ENCODE peak calls at places on chromosomes 5 and 9, in five cellular contexts. P is H9, Q is stomach, O is spleen, R is body of pancreas. U is an unnamed sample. For H3K4me1, the result is how much of the 10 kb centered on the place peaks cover.

GRCh38 chr5:45454114-45454513 is 242.1 kb downstream of the HCN1 start:
- DNase-seq in P (peak), O (no peak), R (no peak), Q (no peak), U (peak)

GRCh38 chr5:23223846-23224245 is 283.6 kb upstream of the PRDM9 start:
- DNase-seq in R (no peak), P (no peak), Q (no peak), O (no peak), U (no peak)

GRCh38 chr9:5389109-5389732 is 48.5 kb downstream of the PLGRKT start:
- DNase-seq in P (no peak), O (no peak), Q (no peak), R (no peak), U (no peak)

GRCh38 chr5:103259705-103260355 is 1.3 kb downstream of the MACIR start:
- DNase-seq in O (no peak), P (peak), Q (no peak), R (no peak), U (peak)

GRCh38 chr9:13013976-13014375 is 239.2 kb downstream of the LURAP1L start:
- DNase-seq in Q (no peak), O (no peak), R (no peak), P (no peak), U (no peak)

GRCh38 chr9:14165376-14166035 is 148.4 kb downstream of the NFIB start:
- DNase-seq in R (no peak), Q (no peak), O (no peak), P (no peak), U (no peak)

GRCh38 chr5:173395257-173395932 is 67.2 kb upstream of the STC2 start:
- DNase-seq in P (peak), R (no peak), O (no peak), Q (no peak), U (no peak)

GRCh38 chr5:68839019-68839552 is 254.7 kb upstream of the SLC30A5 start:
- DNase-seq in O (no peak), R (no peak), Q (no peak), P (no peak), U (no peak)

GRCh38 chr9:84463272-84463671 is 122.7 kb upstream of the SLC28A3 start:
- DNase-seq in O (no peak), P (no peak), R (no peak), Q (no peak), U (no peak)

GRCh38 chr9:131204285-131204684 is 72.0 kb downstream of the FAM78A start:
- DNase-seq in P (peak), R (no peak), O (no peak), Q (no peak), U (no peak)

GRCh38 chr9:115022760-115023434 is 92.5 kb upstream of the TNFSF8 start:
- DNase-seq in R (no peak), Q (no peak), P (no peak), O (no peak), U (no peak)

GRCh38 chr5:65760504-65761275 is 38.7 kb downstream of the NLN start:
- DNase-seq in O (no peak), R (peak), Q (peak), P (no peak), U (peak)

GRCh38 chr5:91266184-91266705 is 116.9 kb downstream of the ARRDC3 start:
- DNase-seq in O (no peak), R (no peak), Q (no peak), P (no peak), U (no peak)

DNA sequence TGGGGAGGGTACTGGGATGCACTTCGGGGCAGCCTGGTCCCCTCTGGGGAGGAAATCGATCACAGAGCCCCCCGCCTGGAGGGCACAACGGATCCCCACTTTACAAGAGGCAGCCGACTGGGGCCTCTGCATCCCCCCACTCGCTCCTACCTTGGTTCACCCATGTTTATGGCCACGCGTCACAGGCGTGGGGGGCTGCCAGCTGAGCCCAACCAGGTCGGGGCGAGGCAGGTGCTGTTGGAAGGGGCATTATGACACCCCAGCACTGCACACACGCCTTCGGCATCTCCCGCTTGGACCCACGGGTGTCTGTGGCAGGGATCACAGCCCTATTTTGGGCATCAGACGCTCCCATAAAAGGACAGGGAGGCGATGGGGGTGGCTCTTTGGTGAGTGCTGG is 14.6 kb downstream of the SOHLH1 start:
- DNase-seq in R (no peak), P (no peak), O (no peak), Q (no peak), U (no peak)
- H3K4me1 ChIP-seq in R (under half), P (under half), O (under half), Q (under half), U (under half)

GRCh38 chr5:154368041-154368800 is 77.6 kb upstream of the SAP30L start:
- DNase-seq in P (peak), Q (no peak), R (peak), O (no peak), U (peak)
- H3K4me1 ChIP-seq in P (under half), Q (half or more), R (under half), O (under half), U (under half)

DNA sequence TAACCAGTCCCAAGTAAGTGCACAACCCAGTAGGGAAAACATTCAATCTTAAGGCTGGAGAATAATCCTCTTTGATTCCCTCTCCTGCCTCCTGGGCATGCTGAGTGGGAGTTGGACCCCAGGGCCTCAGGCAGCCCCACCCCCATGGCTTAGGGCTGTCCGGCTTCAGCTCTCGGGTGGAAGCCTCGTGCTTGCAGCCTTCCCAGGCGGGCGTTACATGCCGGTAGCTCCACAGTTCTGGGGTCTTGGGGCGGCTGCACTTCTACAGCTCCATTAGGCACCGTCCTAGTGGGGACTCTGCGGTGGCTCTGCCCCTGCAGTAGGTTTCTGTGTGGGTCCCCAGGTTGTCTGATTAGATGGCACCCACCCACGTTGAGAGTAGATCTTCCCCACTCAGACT is 10.1 kb downstream of the GLIPR2 start:
- DNase-seq in O (peak), Q (no peak), R (no peak), P (no peak), U (no peak)
- H3K4me1 ChIP-seq in O (half or more), Q (half or more), R (under half), P (under half), U (under half)

GRCh38 chr5:59709346-59709821 is 184.1 kb downstream of the PDE4D start:
- DNase-seq in R (no peak), Q (no peak), P (peak), O (no peak), U (no peak)
- H3K4me1 ChIP-seq in R (under half), Q (under half), P (under half), O (under half), U (under half)

GRCh38 chr5:178335287-178336030 is 102.9 kb upstream of the PHYKPL start:
- DNase-seq in Q (no peak), P (no peak), R (no peak), O (peak), U (no peak)

GRCh38 chr5:178332096-178332780 is 99.6 kb upstream of the PHYKPL start:
- DNase-seq in Q (peak), O (peak), P (no peak), R (no peak), U (no peak)

GRCh38 chr5:178331491-178331981 is 98.9 kb upstream of the PHYKPL start:
- DNase-seq in R (peak), O (peak), P (no peak), Q (peak), U (peak)

GRCh38 chr5:178334856-178335255 is 102.3 kb upstream of the PHYKPL start:
- DNase-seq in P (no peak), Q (no peak), R (no peak), O (peak), U (no peak)

DNA sequence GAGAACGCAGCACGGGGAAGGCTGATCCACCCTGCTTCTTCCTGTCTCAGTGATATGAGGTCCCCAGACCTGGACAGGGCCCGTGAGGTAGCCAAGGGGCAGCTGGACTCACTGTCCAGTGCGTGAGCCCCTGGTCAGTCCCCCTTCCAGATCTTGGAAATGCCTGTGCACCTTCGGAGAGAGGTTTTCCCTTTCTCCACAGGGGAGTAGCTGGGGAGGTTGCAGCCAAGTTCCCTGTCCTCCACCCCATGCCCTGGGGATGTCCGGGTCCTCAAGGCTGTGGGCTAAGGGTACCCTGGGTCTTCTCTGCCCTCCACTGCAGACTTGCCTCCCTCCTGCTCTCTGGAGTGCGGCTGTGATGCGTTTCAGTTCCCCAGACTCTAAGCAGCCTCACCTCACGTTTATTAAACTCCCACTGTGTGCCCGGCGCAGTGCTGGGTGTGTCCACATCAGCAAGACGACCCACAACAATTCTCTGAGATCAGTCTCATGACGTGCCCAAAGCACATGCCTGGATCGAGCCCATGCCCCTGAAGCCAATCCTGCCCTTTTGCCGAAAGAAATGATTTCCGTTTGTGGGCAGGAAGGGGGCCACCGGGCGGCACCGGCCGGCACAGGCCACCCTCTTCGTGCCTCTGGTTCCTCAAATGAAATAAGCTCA is 101.3 kb upstream of the PHYKPL start:
- DNase-seq in Q (no peak), R (no peak), O (peak), P (no peak), U (no peak)
- H3K4me1 ChIP-seq in Q (under half), R (under half), O (under half), P (under half), U (under half)

GRCh38 chr5:139688088-139688702 is 40.0 kb downstream of the CXXC5 start:
- DNase-seq in O (no peak), Q (no peak), R (no peak), P (no peak), U (no peak)
- H3K4me1 ChIP-seq in O (half or more), Q (half or more), R (half or more), P (under half), U (under half)